ENCODE peak calls at places on chromosomes 5 and 9, in nine cellular contexts. J is activated CD4-positive, alpha-beta T cell treated with anti-CD3 and anti-CD28 coated beads, Interleukin-2, amount 50 U/mL, for 48 hours; D is PC-3; B is astrocyte of the cerebellum; A is SK-N-DZ; Q is cardiac fibroblast; P is activated naive CD4-positive, alpha-beta T cell treated with Interleukin-2 at 50 U/mL for 16 hours; W is neural crest cell; O is ACHN. X is an unnamed sample.

GRCh38 chr5:178221857-178222256 is 10.7 kb downstream of the PHYKPL start:
- DNase-seq in J (no peak), D (no peak), B (no peak), A (no peak), Q (no peak), P (no peak), W (no peak), O (no peak), X (no peak)

GRCh38 chr5:92559743-92560142 is 1021.3 kb downstream of the NR2F1-AS1 start:
- DNase-seq in J (no peak), D (peak), B (peak), A (no peak), Q (peak), P (no peak), W (no peak), O (peak), X (no peak)

GRCh38 chr9:127741831-127742434 is 6.8 kb upstream of the TOR2A start:
- DNase-seq in J (no peak), D (no peak), B (no peak), A (no peak), Q (peak), P (no peak), W (peak), O (peak), X (peak)

GRCh38 chr5:135333737-135334515 is 65.1 kb downstream of the MACROH2A1 start:
- DNase-seq in J (no peak), D (no peak), B (no peak), A (no peak), Q (no peak), P (no peak), W (no peak), O (no peak), X (no peak)

GRCh38 chr5:175381116-175381515 is 62.9 kb downstream of the DRD1 start:
- DNase-seq in J (no peak), D (no peak), B (no peak), A (no peak), Q (no peak), P (no peak), W (no peak), O (no peak), X (no peak)

GRCh38 chr9:96150324-96151023 is 151.5 kb downstream of the HSD17B3 start:
- DNase-seq in J (peak), D (no peak), B (no peak), A (no peak), Q (no peak), P (peak), W (no peak), O (no peak), X (no peak)

GRCh38 chr5:140966293-140967225 is at the start of gene PCDHAC2:
- DNase-seq in J (no peak), D (peak), B (no peak), A (peak), Q (peak), P (no peak), W (peak), O (no peak), X (peak)

GRCh38 chr5:54595724-54596123 is 78.2 kb downstream of the SNX18 start:
- DNase-seq in J (no peak), D (no peak), B (no peak), A (no peak), Q (peak), P (no peak), W (no peak), O (no peak), X (no peak)

GRCh38 chr9:128383791-128384190 is 12.6 kb downstream of the URM1 start:
- DNase-seq in J (no peak), D (no peak), B (no peak), A (no peak), Q (no peak), P (no peak), W (no peak), O (no peak), X (no peak)